ENCODE peak calls at places on chromosomes 6 and 20, in eight cellular contexts. A is cardiac fibroblast; E is amniotic stem cell; C is colonic mucosa; D is NCI-H2171; K is effector CD4-positive, alpha-beta T cell; L is ascending aorta; V is AG04449. Z is an unnamed sample.
A peak's percentile ranks its signal among the peaks of the same experiment; 100 is the strongest.

GRCh38 chr6:145789443-145789842 is 25.2 kb downstream of the FBXO30 start:
- DNase-seq in L (no peak), D (no peak), C (no peak), A (peak; percentile 49), K (no peak), V (no peak), E (no peak), Z (no peak)

GRCh38 chr20:57688295-57688694 is 21.5 kb downstream of the PMEPA1 start:
- DNase-seq in C (no peak), K (no peak), E (no peak), L (no peak), V (no peak), A (no peak), D (no peak), Z (no peak)

GRCh38 chr20:57996936-57997629 is 231.4 kb downstream of the ANKRD60 start:
- DNase-seq in A (no peak), L (no peak), V (no peak), C (no peak), D (no peak), K (no peak), E (no peak), Z (no peak)

GRCh38 chr20:33789109-33789857 is 21.9 kb upstream of the CHMP4B start:
- DNase-seq in C (peak; percentile 95), A (peak; percentile 98), D (no peak), E (peak; percentile 76), V (peak; percentile 83), L (peak; percentile 68), K (no peak), Z (peak; percentile 66)

GRCh38 chr20:2698186-2698817 is 5.7 kb downstream of the EBF4 start:
- DNase-seq in D (no peak), C (peak; percentile 6), V (no peak), K (no peak), A (no peak), L (peak; percentile 51), E (no peak), Z (no peak)

GRCh38 chr6:102950967-102951366 is 1557.5 kb downstream of the GRIK2 start:
- DNase-seq in C (no peak), L (no peak), D (no peak), V (no peak), A (no peak), K (no peak), E (no peak), Z (no peak)

GRCh38 chr6:41470341-41471063 is 75.7 kb upstream of the FOXP4 start:
- DNase-seq in D (no peak), C (no peak), K (no peak), V (no peak), A (peak; percentile 74), E (no peak), L (peak; percentile 88), Z (no peak)

GRCh38 chr6:160141001-160141726 is 19.5 kb downstream of the SLC22A1 start:
- DNase-seq in V (peak; percentile 46), C (no peak), E (peak; percentile 49), A (peak; percentile 81), K (no peak), D (peak; percentile 7), L (peak; percentile 81), Z (no peak)

GRCh38 chr20:34328928-34329677 is 25.9 kb upstream of the AHCY start:
- DNase-seq in V (no peak), K (no peak), C (no peak), A (no peak), L (no peak), D (no peak), E (no peak), Z (no peak)

GRCh38 chr6:11943060-11943459 is 69.1 kb upstream of the HIVEP1 start:
- DNase-seq in L (no peak), K (no peak), A (no peak), D (no peak), V (no peak), C (no peak), E (no peak), Z (no peak)

GRCh38 chr6:158207452-158207788 is 39.3 kb downstream of the GTF2H5 start:
- DNase-seq in C (no peak), V (no peak), D (no peak), L (no peak), E (peak; percentile 27), A (peak; percentile 94), K (no peak), Z (no peak)

GRCh38 chr6:67362976-67363375 is 1272.1 kb upstream of the ADGRB3 start:
- DNase-seq in A (no peak), E (no peak), L (no peak), V (no peak), C (no peak), D (no peak), K (no peak), Z (no peak)

GRCh38 chr6:113039013-113039412 is 691.9 kb downstream of the RFPL4B start:
- DNase-seq in V (no peak), K (no peak), C (no peak), E (no peak), A (no peak), L (no peak), D (no peak), Z (no peak)

GRCh38 chr6:101393291-101394251 is at the start of gene GRIK2:
- DNase-seq in L (no peak), C (no peak), E (peak; percentile 51), A (peak; percentile 33), D (peak; percentile 62), V (no peak), K (no peak), Z (peak; percentile 34)

GRCh38 chr6:37990762-37991525 is 171.4 kb downstream of the ZFAND3 start:
- DNase-seq in L (no peak), K (no peak), C (no peak), E (peak; percentile 63), D (no peak), A (peak; percentile 89), V (peak; percentile 63), Z (peak; percentile 61)

GRCh38 chr20:32365560-32365959 is 7.4 kb downstream of the ASXL1 start:
- DNase-seq in C (no peak), K (no peak), E (no peak), D (peak; percentile 92), V (no peak), A (no peak), L (no peak), Z (no peak)

GRCh38 chr20:33132858-33133615 is 34.9 kb upstream of the BPIFA2 start:
- DNase-seq in V (no peak), K (no peak), C (no peak), E (no peak), D (no peak), L (no peak), A (peak; percentile 13), Z (no peak)

GRCh38 chr6:64330694-64331309 is 695.2 kb downstream of the PHF3 start:
- DNase-seq in C (peak; percentile 87), L (no peak), V (no peak), E (peak; percentile 30), A (peak; percentile 71), D (peak; percentile 8), K (no peak), Z (no peak)

GRCh38 chr6:90663873-90664272 is 77.0 kb upstream of the MAP3K7 start:
- DNase-seq in C (no peak), D (no peak), K (no peak), E (no peak), A (no peak), V (no peak), L (no peak), Z (no peak)

GRCh38 chr20:33099842-33100538 is 20.5 kb downstream of the BPIFB4 start:
- DNase-seq in D (no peak), C (no peak), L (no peak), A (no peak), E (no peak), V (no peak), K (no peak), Z (no peak)

GRCh38 chr6:25706314-25707014 is 48.1 kb upstream of the SLC17A4 start:
- DNase-seq in V (no peak), A (peak; percentile 49), D (no peak), C (no peak), K (no peak), L (no peak), E (no peak), Z (no peak)

GRCh38 chr6:129567374-129567773 is 142.6 kb downstream of the ARHGAP18 start:
- DNase-seq in D (no peak), A (peak; percentile 62), K (no peak), E (no peak), L (no peak), V (no peak), C (peak; percentile 21), Z (no peak)

GRCh38 chr6:111784423-111784822 is 88.8 kb downstream of the FYN start:
- DNase-seq in A (peak; percentile 36), V (no peak), D (peak; percentile 82), C (no peak), K (no peak), L (no peak), E (no peak), Z (no peak)

GRCh38 chr6:6005467-6006427 is 978 bp downstream of the NRN1 start:
- DNase-seq in C (no peak), K (no peak), L (no peak), D (no peak), E (no peak), A (no peak), V (no peak), Z (no peak)

GRCh38 chr20:18718129-18718528 is 95.5 kb upstream of the SCP2D1 start:
- DNase-seq in K (no peak), A (no peak), D (no peak), V (no peak), L (no peak), E (no peak), C (no peak), Z (no peak)

GRCh38 chr6:134416501-134417154 is 98.7 kb upstream of the SGK1 start:
- DNase-seq in K (no peak), A (peak; percentile 43), L (no peak), D (no peak), C (no peak), V (peak; percentile 70), E (no peak), Z (peak; percentile 80)

GRCh38 chr20:10093087-10093591 is 58.4 kb downstream of the ANKEF1 start:
- DNase-seq in E (peak; percentile 34), L (no peak), D (no peak), C (no peak), V (no peak), A (peak; percentile 50), K (no peak), Z (peak; percentile 54)

GRCh38 chr6:161226005-161226964 is 47.6 kb downstream of the AGPAT4 start:
- DNase-seq in D (no peak), L (no peak), C (no peak), V (no peak), K (no peak), E (no peak), A (no peak), Z (no peak)

GRCh38 chr6:90351696-90352095 is 55.1 kb upstream of the BACH2 start:
- DNase-seq in V (no peak), C (no peak), K (no peak), E (peak; percentile 1), D (no peak), A (peak; percentile 29), L (no peak), Z (no peak)

GRCh38 chr6:13289789-13290318 is 38.5 kb downstream of the TBC1D7 start:
- DNase-seq in C (peak; percentile 48), E (no peak), D (no peak), A (no peak), L (peak; percentile 58), V (no peak), K (no peak), Z (no peak)

GRCh38 chr20:40009542-40009941 is 679.5 kb downstream of the MAFB start:
- DNase-seq in C (no peak), A (peak; percentile 22), L (no peak), D (no peak), E (peak; percentile 39), K (no peak), V (peak; percentile 47), Z (no peak)

GRCh38 chr6:161284653-161285052 is 10.8 kb upstream of the AGPAT4 start:
- DNase-seq in C (no peak), K (no peak), D (no peak), L (no peak), V (no peak), A (no peak), E (no peak), Z (no peak)

GRCh38 chr6:3228046-3228671 is 706 bp upstream of the TUBB2B start:
- DNase-seq in C (no peak), A (no peak), K (no peak), V (no peak), D (peak; percentile 84), L (peak; percentile 58), E (no peak), Z (no peak)